ENCODE peak calls at places on chromosomes 4 and X, in eight cellular contexts. J is esophagus muscularis mucosa, O is osteocyte, V is choroid plexus epithelial cell, A is endothelial cell of umbilical vein, M is AG09319, G is WTC11, Z is lung. Y is an unnamed sample.

GRCh38 chr4:152486414-152487389 is 49.2 kb downstream of the FBXW7 start:
- DNase-seq in J (no peak), O (no peak), V (peak), A (no peak), M (no peak), G (no peak), Z (no peak), Y (no peak)

GRCh38 chrX:51456814-51457213 is 39.6 kb downstream of the NUDT11 start:
- DNase-seq in J (no peak), O (no peak), V (peak), A (no peak), M (no peak), G (no peak), Z (no peak), Y (no peak)

GRCh38 chr4:116866116-116866515 is 219.3 kb downstream of the TRAM1L1 start:
- DNase-seq in J (no peak), O (no peak), V (no peak), A (no peak), M (no peak), G (no peak), Z (no peak), Y (no peak)

GRCh38 chrX:50111762-50112161 is 89.0 kb downstream of the AKAP4 start:
- DNase-seq in J (no peak), O (no peak), V (no peak), A (no peak), M (no peak), G (no peak), Z (peak), Y (no peak)

GRCh38 chrX:41559662-41560061 is 112.5 kb downstream of the NYX start:
- DNase-seq in J (no peak), O (no peak), V (peak), A (peak), M (peak), G (no peak), Z (no peak), Y (no peak)

GRCh38 chr4:20249333-20249732 is 2.4 kb upstream of the SLIT2 start:
- DNase-seq in J (no peak), O (no peak), V (peak), A (peak), M (no peak), G (no peak), Z (no peak), Y (no peak)

GRCh38 chr4:169115897-169116254 is 105.8 kb upstream of the CBR4 start:
- DNase-seq in J (no peak), O (no peak), V (peak), A (peak), M (peak), G (no peak), Z (peak), Y (no peak)

GRCh38 chrX:131841496-131842410 is 181.3 kb upstream of the STK26 start:
- DNase-seq in J (no peak), O (no peak), V (peak), A (peak), M (peak), G (peak), Z (peak), Y (no peak)

GRCh38 chr4:168782439-168782838 is 227.6 kb downstream of the CBR4 start:
- DNase-seq in J (no peak), O (no peak), V (no peak), A (no peak), M (no peak), G (no peak), Z (no peak), Y (no peak)

GRCh38 chr4:41329361-41329760 is 72.6 kb downstream of the UCHL1 start:
- DNase-seq in J (no peak), O (no peak), V (no peak), A (peak), M (no peak), G (no peak), Z (no peak), Y (no peak)

GRCh38 chr4:98905834-98906233 is 23.1 kb downstream of the EIF4E start:
- DNase-seq in J (no peak), O (no peak), V (peak), A (no peak), M (no peak), G (no peak), Z (no peak), Y (no peak)

GRCh38 chr4:123018391-123018755 is 96.0 kb upstream of the NUDT6 start:
- DNase-seq in J (no peak), O (no peak), V (peak), A (peak), M (no peak), G (no peak), Z (no peak), Y (no peak)

GRCh38 chr4:3320361-3321023 is 27.7 kb downstream of the RGS12 start:
- DNase-seq in J (no peak), O (peak), V (no peak), A (no peak), M (no peak), G (no peak), Z (no peak), Y (no peak)

GRCh38 chrX:274904-275475 is 6.2 kb upstream of the PLCXD1 start:
- DNase-seq in J (no peak), O (no peak), V (peak), A (no peak), M (no peak), G (peak), Z (no peak), Y (no peak)

GRCh38 chrX:68995780-68996551 is 167.1 kb downstream of the EFNB1 start:
- DNase-seq in J (peak), O (peak), V (peak), A (peak), M (peak), G (no peak), Z (no peak), Y (peak)

GRCh38 chr4:87882321-87882720 is 49.6 kb downstream of the MEPE start:
- DNase-seq in J (no peak), O (no peak), V (peak), A (peak), M (no peak), G (no peak), Z (no peak), Y (no peak)

GRCh38 chrX:45449982-45450381 is 249.3 kb upstream of the DIPK2B start:
- DNase-seq in J (no peak), O (no peak), V (peak), A (no peak), M (no peak), G (no peak), Z (no peak), Y (no peak)

GRCh38 chrX:34521563-34521962 is 135.5 kb downstream of the TMEM47 start:
- DNase-seq in J (no peak), O (no peak), V (peak), A (peak), M (no peak), G (no peak), Z (no peak), Y (no peak)

GRCh38 chr4:56530269-56531148 is 24.9 kb downstream of the ARL9 start:
- DNase-seq in J (peak), O (peak), V (peak), A (peak), M (peak), G (peak), Z (peak), Y (peak)

GRCh38 chr4:109206610-109207009 is 95.8 kb downstream of the COL25A1 start:
- DNase-seq in J (no peak), O (no peak), V (no peak), A (no peak), M (no peak), G (peak), Z (no peak), Y (no peak)

GRCh38 chr4:72383439-72383838 is 185.6 kb downstream of the ADAMTS3 start:
- DNase-seq in J (no peak), O (no peak), V (peak), A (no peak), M (no peak), G (no peak), Z (no peak), Y (no peak)

GRCh38 chr4:27350161-27350560 is 489.5 kb downstream of the STIM2 start:
- DNase-seq in J (no peak), O (no peak), V (no peak), A (peak), M (no peak), G (no peak), Z (no peak), Y (no peak)

GRCh38 chrX:134761788-134762187 is 103.5 kb upstream of the PLAC1 start:
- DNase-seq in J (no peak), O (no peak), V (peak), A (no peak), M (no peak), G (no peak), Z (no peak), Y (no peak)

GRCh38 chrX:39440734-39441305 is 639.6 kb downstream of the MID1IP1 start:
- DNase-seq in J (no peak), O (no peak), V (no peak), A (peak), M (no peak), G (no peak), Z (no peak), Y (no peak)

GRCh38 chrX:39442332-39442731 is 641.1 kb downstream of the MID1IP1 start:
- DNase-seq in J (no peak), O (no peak), V (no peak), A (no peak), M (no peak), G (no peak), Z (no peak), Y (no peak)

GRCh38 chrX:39439910-39440733 is 638.9 kb downstream of the MID1IP1 start:
- DNase-seq in J (no peak), O (no peak), V (no peak), A (no peak), M (no peak), G (no peak), Z (no peak), Y (no peak)

GRCh38 chrX:39437670-39438441 is 636.6 kb downstream of the MID1IP1 start:
- DNase-seq in J (no peak), O (no peak), V (no peak), A (no peak), M (no peak), G (no peak), Z (no peak), Y (no peak)

DNA sequence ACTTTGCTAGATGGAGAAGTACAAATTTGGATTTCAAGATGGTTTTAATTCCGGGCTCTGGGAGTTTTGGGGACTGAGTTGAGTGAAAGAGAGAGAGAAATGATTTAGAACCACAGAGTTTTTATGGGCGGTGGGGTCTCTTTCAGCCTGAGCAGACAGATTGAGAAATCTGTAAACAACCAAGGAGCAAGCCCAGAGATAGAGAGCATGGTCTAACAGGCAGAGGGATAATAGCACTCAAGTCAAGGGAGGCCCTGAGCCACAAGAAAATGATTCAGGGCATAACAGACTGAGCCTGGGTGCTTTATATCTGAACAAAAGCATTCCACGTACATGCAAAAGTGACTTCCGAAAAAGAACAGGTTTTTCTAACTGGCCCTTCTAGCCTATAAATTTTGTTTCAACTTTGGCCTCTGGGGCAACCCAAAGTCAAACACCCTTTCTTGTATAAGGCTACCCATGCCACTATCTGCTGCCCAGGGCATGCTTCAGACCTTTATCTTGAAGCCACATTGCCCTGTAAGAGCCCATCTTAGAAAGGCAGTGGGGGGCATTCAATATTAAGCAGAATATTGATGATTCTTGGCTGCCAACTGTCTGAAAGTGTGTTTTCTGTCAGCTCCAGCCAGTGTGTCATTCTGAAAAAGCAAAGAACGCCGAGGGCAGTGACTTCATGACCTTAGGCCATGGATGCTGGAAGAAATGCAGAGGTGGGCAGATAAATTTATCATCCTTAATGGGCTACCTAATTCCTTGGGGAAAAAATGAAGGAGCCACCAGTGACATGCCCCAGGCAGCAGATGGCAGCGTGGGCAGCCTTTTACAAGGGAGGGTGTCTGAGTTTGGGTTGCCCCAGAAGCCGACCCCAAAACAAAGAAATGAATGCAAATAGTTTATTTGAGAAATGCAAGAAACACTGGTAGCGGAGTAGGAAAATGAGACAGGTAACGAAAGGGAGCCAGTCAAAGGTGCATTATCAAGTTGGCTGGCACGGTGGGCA is 637.6 kb downstream of the MID1IP1 start:
- DNase-seq in J (no peak), O (no peak), V (no peak), A (no peak), M (no peak), G (peak), Z (no peak), Y (no peak)
- TF ChIP-seq CTCF in J (no peak), O (peak), V (peak), A (no peak), M (peak), G (no peak), Z (no peak), Y (no peak)

DNA sequence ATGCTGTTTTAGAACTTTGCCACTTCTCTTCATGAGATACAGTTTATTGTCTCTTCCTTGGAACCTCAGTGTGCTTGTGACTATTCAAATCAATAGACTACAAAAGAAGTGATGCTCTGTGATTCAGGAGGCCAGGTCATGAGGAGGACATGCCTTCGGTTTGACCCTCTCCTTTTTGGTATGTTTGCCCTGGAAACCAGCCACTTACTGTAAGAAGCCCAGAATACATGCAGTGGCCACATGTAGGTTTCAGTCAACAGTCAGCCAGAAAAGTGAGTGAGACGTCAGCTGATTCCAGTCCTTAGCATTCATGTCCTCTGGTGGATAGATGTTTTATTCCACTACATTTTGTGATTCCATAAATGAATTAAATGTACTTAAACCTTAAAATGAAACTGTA is 328.7 kb downstream of the PCDH18 start:
- DNase-seq in J (no peak), O (no peak), V (peak), A (no peak), M (peak), G (no peak), Z (no peak), Y (no peak)
- TF ChIP-seq CTCF in J (no peak), O (no peak), V (no peak), A (no peak), M (no peak), G (no peak), Z (no peak), Y (no peak)

DNA sequence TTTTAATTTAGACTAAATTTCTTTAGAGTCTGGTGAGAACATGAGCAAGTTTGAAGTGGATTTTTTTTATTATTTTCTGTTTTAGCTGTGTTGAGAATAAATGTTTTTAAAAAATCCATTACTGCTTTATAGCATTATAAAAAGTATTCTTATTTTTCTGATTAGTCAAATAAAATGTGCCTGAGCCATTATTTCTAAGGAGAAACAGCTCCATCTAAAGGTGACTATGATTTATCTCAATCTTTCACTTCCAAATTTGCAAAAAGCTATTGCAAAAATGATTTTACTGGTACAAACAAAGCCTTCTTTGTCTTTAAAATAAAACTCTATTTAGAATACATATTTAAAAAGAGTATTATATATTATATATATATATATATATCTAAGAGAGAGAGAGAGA is 959.2 kb downstream of the FAM133A start:
- DNase-seq in J (no peak), O (no peak), V (no peak), A (no peak), M (no peak), G (no peak), Z (no peak), Y (no peak)
- TF ChIP-seq CTCF in J (no peak), O (no peak), V (no peak), A (no peak), M (no peak), G (no peak), Z (no peak), Y (peak)

GRCh38 chr4:38762560-38762959 is 20.2 kb downstream of the TLR10 start:
- DNase-seq in J (no peak), O (no peak), V (no peak), A (no peak), M (no peak), G (no peak), Z (no peak), Y (no peak)

GRCh38 chr4:38759790-38760122 is 23.0 kb downstream of the TLR10 start:
- DNase-seq in J (no peak), O (no peak), V (no peak), A (no peak), M (no peak), G (no peak), Z (no peak), Y (no peak)

GRCh38 chr4:38757945-38758344 is 24.8 kb downstream of the TLR10 start:
- DNase-seq in J (no peak), O (no peak), V (no peak), A (no peak), M (no peak), G (peak), Z (no peak), Y (no peak)

GRCh38 chr4:38759077-38759789 is 23.6 kb downstream of the TLR10 start:
- DNase-seq in J (no peak), O (no peak), V (peak), A (peak), M (no peak), G (peak), Z (peak), Y (no peak)

DNA sequence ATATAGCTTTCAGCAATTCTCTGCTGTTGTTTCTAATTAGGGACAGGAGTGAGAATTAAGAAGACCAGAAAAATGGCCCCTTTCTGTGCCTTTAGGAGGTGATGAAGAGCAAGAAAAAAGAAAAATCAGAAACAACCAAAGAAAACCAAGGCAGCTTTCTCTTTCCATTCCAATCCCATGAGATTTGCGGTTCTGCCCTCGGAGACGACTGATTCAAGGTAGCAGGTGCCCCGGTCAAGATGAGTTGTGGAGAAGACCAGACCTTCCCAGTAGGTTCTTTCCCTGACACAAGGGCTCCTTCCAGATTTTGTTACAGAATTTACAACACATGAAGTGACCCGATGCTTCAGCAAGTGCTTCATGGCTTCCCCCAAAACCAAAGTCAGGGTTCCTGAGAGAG is 21.9 kb downstream of the TLR10 start:
- DNase-seq in J (no peak), O (no peak), V (no peak), A (no peak), M (no peak), G (no peak), Z (no peak), Y (no peak)
- TF ChIP-seq CTCF in J (no peak), O (no peak), V (no peak), A (no peak), M (no peak), G (no peak), Z (no peak), Y (no peak)